ENCODE peak calls at places on chromosomes 2 and 18, in nine cellular contexts. V is CD4-positive, alpha-beta T cell; O is astrocyte of the spinal cord; U is right lobe of liver; Y is fibroblast of pulmonary artery; Q is esophagus squamous epithelium; R is fibroblast of lung; G is nephron progenitor cell; B is upper lobe of right lung. H is an unnamed sample.

GRCh38 chr2:163713534-163714311 is 22.1 kb downstream of the FIGN start:
- DNase-seq in V (no peak), O (peak), U (no peak), Y (no peak), Q (no peak), R (peak), G (no peak), B (no peak), H (no peak)

GRCh38 chr2:71226391-71226964 is 425 bp downstream of the PAIP2B start:
- DNase-seq in V (peak), O (no peak), U (peak), Y (no peak), Q (no peak), R (no peak), G (peak), B (peak), H (no peak)

GRCh38 chr18:59270689-59271257 is 2.5 kb downstream of the RAX start:
- DNase-seq in V (no peak), O (no peak), U (no peak), Y (no peak), Q (no peak), R (no peak), G (no peak), B (no peak), H (no peak)

GRCh38 chr18:1846640-1847039 is 724.7 kb downstream of the METTL4 start:
- DNase-seq in V (no peak), O (peak), U (no peak), Y (peak), Q (no peak), R (peak), G (no peak), B (no peak), H (no peak)

GRCh38 chr2:32965523-32966171 is 18.9 kb downstream of the LTBP1 start:
- DNase-seq in V (no peak), O (no peak), U (no peak), Y (no peak), Q (no peak), R (no peak), G (no peak), B (no peak), H (no peak)

GRCh38 chr2:226079677-226080076 is 680.2 kb downstream of the NYAP2 start:
- DNase-seq in V (no peak), O (peak), U (no peak), Y (peak), Q (no peak), R (peak), G (no peak), B (no peak), H (peak)

GRCh38 chr18:8951491-8951890 is 151.0 kb upstream of the NDUFV2 start:
- DNase-seq in V (no peak), O (no peak), U (no peak), Y (no peak), Q (no peak), R (no peak), G (no peak), B (no peak), H (no peak)

GRCh38 chr2:136235451-136236418 is 117.8 kb upstream of the CXCR4 start:
- DNase-seq in V (no peak), O (peak), U (no peak), Y (peak), Q (no peak), R (peak), G (no peak), B (no peak), H (no peak)

GRCh38 chr18:22370414-22370813 is 47.3 kb downstream of the CTAGE1 start:
- DNase-seq in V (no peak), O (no peak), U (no peak), Y (no peak), Q (no peak), R (no peak), G (no peak), B (no peak), H (no peak)

GRCh38 chr18:59140287-59140885 is 702 bp downstream of the SEC11C start:
- DNase-seq in V (no peak), O (peak), U (no peak), Y (peak), Q (no peak), R (peak), G (peak), B (no peak), H (no peak)

GRCh38 chr18:31739651-31740050 is 21.0 kb downstream of the SLC25A52 start:
- DNase-seq in V (no peak), O (no peak), U (no peak), Y (no peak), Q (no peak), R (no peak), G (no peak), B (no peak), H (no peak)
- TF ChIP-seq CTCF in V (no peak), O (no peak), U (no peak), Y (no peak), Q (no peak), R (no peak), G (no peak), B (no peak), H (no peak)

GRCh38 chr18:77068321-77068841 is 64.2 kb downstream of the MBP start:
- DNase-seq in V (peak), O (peak), U (no peak), Y (peak), Q (no peak), R (peak), G (no peak), B (no peak), H (no peak)

GRCh38 chr18:77068890-77069312 is 63.7 kb downstream of the MBP start:
- DNase-seq in V (no peak), O (peak), U (no peak), Y (no peak), Q (no peak), R (no peak), G (no peak), B (no peak), H (no peak)

GRCh38 chr18:77066101-77066500 is 66.5 kb downstream of the MBP start:
- DNase-seq in V (no peak), O (no peak), U (no peak), Y (no peak), Q (no peak), R (no peak), G (no peak), B (no peak), H (no peak)

GRCh38 chr18:77066689-77067088 is 65.9 kb downstream of the MBP start:
- DNase-seq in V (no peak), O (no peak), U (no peak), Y (no peak), Q (no peak), R (no peak), G (no peak), B (no peak), H (no peak)

DNA sequence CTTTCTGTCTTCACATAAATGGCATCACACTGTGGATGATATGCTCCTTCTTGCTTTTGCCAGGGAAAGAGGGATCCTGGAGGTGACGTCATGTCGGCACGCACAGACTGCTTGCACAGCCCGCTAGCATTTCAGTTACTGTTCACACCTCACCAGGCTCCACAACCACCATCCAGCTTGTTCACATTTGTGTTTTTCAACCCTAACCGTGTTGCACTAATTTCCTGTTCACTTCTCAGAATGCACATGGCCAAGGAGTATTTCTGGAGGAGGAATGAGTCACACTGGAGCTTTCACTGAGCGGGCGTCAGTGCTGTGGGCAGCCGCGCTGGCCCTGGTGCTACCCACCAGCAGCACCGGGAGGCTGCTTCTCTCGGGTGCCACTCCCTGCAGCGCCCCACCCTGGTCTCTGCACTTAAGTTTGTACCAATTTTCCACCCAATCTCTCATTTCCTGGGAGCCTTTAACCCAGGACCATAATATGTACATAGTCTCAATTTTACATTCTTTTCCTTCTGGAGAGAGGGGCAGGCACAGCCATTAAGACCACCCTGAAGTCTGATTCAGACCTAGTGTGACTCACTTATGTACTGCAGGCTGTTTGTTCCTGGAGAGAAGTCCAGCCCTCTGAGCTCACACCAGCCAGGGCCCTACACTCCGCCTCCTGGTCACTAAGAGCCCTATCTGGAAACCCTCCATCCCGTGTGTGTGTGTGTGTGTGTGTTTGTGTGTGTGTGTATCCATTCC is 65.1 kb downstream of the MBP start:
- DNase-seq in V (peak), O (peak), U (no peak), Y (peak), Q (no peak), R (peak), G (no peak), B (peak), H (peak)
- TF ChIP-seq CTCF in V (no peak), O (peak), U (no peak), Y (peak), Q (no peak), R (no peak), G (no peak), B (no peak), H (no peak)

GRCh38 chr2:112807233-112807807 is 23.0 kb upstream of the IL1A start:
- DNase-seq in V (no peak), O (no peak), U (no peak), Y (no peak), Q (no peak), R (no peak), G (no peak), B (no peak), H (no peak)
- TF ChIP-seq CTCF in V (no peak), O (no peak), U (no peak), Y (peak), Q (no peak), R (no peak), G (no peak), B (no peak), H (no peak)

GRCh38 chr2:216108967-216109921 is at the start of gene XRCC5:
- DNase-seq in V (peak), O (peak), U (peak), Y (peak), Q (peak), R (peak), G (peak), B (peak), H (peak)

GRCh38 chr2:216110620-216111019 is 1.5 kb downstream of the XRCC5 start:
- DNase-seq in V (no peak), O (no peak), U (no peak), Y (no peak), Q (no peak), R (no peak), G (no peak), B (no peak), H (no peak)

GRCh38 chr2:216111122-216111521 is 2.0 kb downstream of the XRCC5 start:
- DNase-seq in V (no peak), O (no peak), U (no peak), Y (no peak), Q (no peak), R (no peak), G (no peak), B (no peak), H (no peak)

GRCh38 chr2:216108310-216108966 is 710 bp upstream of the XRCC5 start:
- DNase-seq in V (no peak), O (peak), U (no peak), Y (no peak), Q (no peak), R (no peak), G (peak), B (no peak), H (no peak)

GRCh38 chr2:216109962-216110614 is 940 bp downstream of the XRCC5 start:
- DNase-seq in V (no peak), O (peak), U (no peak), Y (peak), Q (no peak), R (peak), G (no peak), B (no peak), H (peak)
- TF ChIP-seq CTCF in V (peak), O (peak), U (peak), Y (peak), Q (peak), R (peak), G (peak), B (peak), H (peak)

H was measured in AG09319.